ENCODE peak calls at places on chromosomes 7 and 10, in six cellular contexts. One of them, this sample, is unnamed.

GRCh38 chr7:36175872-36176271 is 22.8 kb downstream of the EEPD1 start:
- DNase-seq in astrocyte of the spinal cord: no peak
- DNase-seq in NCI-H748 treated with DMSO at 0.1 percent for 48 hours: no peak
- DNase-seq in endothelial cell: no peak
- DNase-seq in breast epithelium: no peak
- DNase-seq in AG04450: no peak
- DNase-seq in this sample: no peak

GRCh38 chr7:97016392-97017196 is 8.0 kb downstream of the DLX5 start:
- DNase-seq in endothelial cell: no peak
- DNase-seq in astrocyte of the spinal cord: no peak
- DNase-seq in AG04450: no peak
- DNase-seq in breast epithelium: no peak
- DNase-seq in NCI-H748 treated with DMSO at 0.1 percent for 48 hours: no peak
- DNase-seq in this sample: no peak

GRCh38 chr7:134362587-134363483 is 46.1 kb upstream of the SLC35B4 start:
- DNase-seq in astrocyte of the spinal cord: no peak
- DNase-seq in AG04450: no peak
- DNase-seq in endothelial cell: no peak
- DNase-seq in breast epithelium: no peak
- DNase-seq in NCI-H748 treated with DMSO at 0.1 percent for 48 hours: no peak
- DNase-seq in this sample: no peak

GRCh38 chr7:44693641-44694313 is 54.9 kb upstream of the ZMIZ2 start:
- DNase-seq in NCI-H748 treated with DMSO at 0.1 percent for 48 hours: no peak
- DNase-seq in astrocyte of the spinal cord: peak
- DNase-seq in endothelial cell: no peak
- DNase-seq in breast epithelium: no peak
- DNase-seq in AG04450: peak
- DNase-seq in this sample: no peak

GRCh38 chr10:35451103-35452016 is 115.1 kb downstream of the CCNY start:
- DNase-seq in AG04450: no peak
- DNase-seq in breast epithelium: no peak
- DNase-seq in NCI-H748 treated with DMSO at 0.1 percent for 48 hours: no peak
- DNase-seq in endothelial cell: no peak
- DNase-seq in astrocyte of the spinal cord: no peak
- DNase-seq in this sample: no peak

GRCh38 chr10:24900888-24901685 is 51.3 kb downstream of the PRTFDC1 start:
- DNase-seq in endothelial cell: no peak
- DNase-seq in AG04450: no peak
- DNase-seq in NCI-H748 treated with DMSO at 0.1 percent for 48 hours: no peak
- DNase-seq in breast epithelium: no peak
- DNase-seq in astrocyte of the spinal cord: peak
- DNase-seq in this sample: no peak

GRCh38 chr7:135714534-135715009 is 13.4 kb downstream of the SLC13A4 start:
- DNase-seq in AG04450: peak
- DNase-seq in astrocyte of the spinal cord: peak
- DNase-seq in breast epithelium: no peak
- DNase-seq in endothelial cell: no peak
- DNase-seq in NCI-H748 treated with DMSO at 0.1 percent for 48 hours: no peak
- DNase-seq in this sample: no peak

GRCh38 chr10:12965571-12965970 is 35.9 kb downstream of the CCDC3 start:
- DNase-seq in AG04450: peak
- DNase-seq in endothelial cell: no peak
- DNase-seq in astrocyte of the spinal cord: no peak
- DNase-seq in breast epithelium: no peak
- DNase-seq in NCI-H748 treated with DMSO at 0.1 percent for 48 hours: no peak
- DNase-seq in this sample: no peak

GRCh38 chr10:78756604-78757442 is 311.9 kb upstream of the ZMIZ1 start:
- DNase-seq in breast epithelium: peak
- DNase-seq in AG04450: peak
- DNase-seq in endothelial cell: peak
- DNase-seq in astrocyte of the spinal cord: peak
- DNase-seq in NCI-H748 treated with DMSO at 0.1 percent for 48 hours: no peak
- DNase-seq in this sample: no peak

This sample was measured in activated T-cell treated with anti-CD3 and anti-CD28 coated beads, Interleukin-2, amount 50 U/mL, for 4 hours.